ENCODE peak calls at places on chromosomes 12 and 14, in six cellular contexts. U is H9, L is neuronal stem cell, X is H1, R is IMR-90, B is mesendoderm. M is an unnamed sample.

GRCh38 chr12:1634590-1635191 is 5.7 kb downstream of the WNT5B start:
- DNase-seq in U (peak; percentile 89), R (peak; percentile 69), L (no peak), X (peak; percentile 88), B (peak; percentile 88), M (peak; percentile 65)

GRCh38 chr14:72815459-72815858 is 78.4 kb downstream of the DPF3 start:
- DNase-seq in R (no peak), X (no peak), L (no peak), B (no peak), U (no peak), M (no peak)

GRCh38 chr14:64465856-64466554 is 706 bp downstream of the AKAP5 start:
- DNase-seq in B (peak; percentile 92), R (peak; percentile 61), U (peak; percentile 60), X (no peak), L (peak; percentile 56), M (peak; percentile 77)

GRCh38 chr12:45291518-45291917 is 75.6 kb downstream of the ANO6 start:
- DNase-seq in X (no peak), B (no peak), U (no peak), L (no peak), R (no peak), M (no peak)

GRCh38 chr12:115506822-115507629 is 770.5 kb downstream of the MED13L start:
- DNase-seq in L (no peak), B (peak; percentile 61), U (peak; percentile 68), X (no peak), R (no peak), M (no peak)

GRCh38 chr12:106767954-106768501 is 6.5 kb upstream of the RIC8B start:
- DNase-seq in U (peak; percentile 67), L (peak; percentile 65), X (no peak), B (peak; percentile 75), R (no peak), M (no peak)

GRCh38 chr14:55698051-55698450 is 118.0 kb downstream of the KTN1 start:
- DNase-seq in X (no peak), L (no peak), R (no peak), U (no peak), B (no peak), M (no peak)

GRCh38 chr12:1794440-1795090 is 25.8 kb upstream of the LRTM2 start:
- DNase-seq in U (peak; percentile 28), L (no peak), R (no peak), B (peak; percentile 80), X (peak; percentile 39), M (no peak)

GRCh38 chr12:12546314-12546772 is 16.3 kb downstream of the DUSP16 start:
- DNase-seq in L (no peak), B (no peak), U (no peak), R (peak; percentile 51), X (no peak), M (peak; percentile 25)

GRCh38 chr14:61080591-61081010 is 99.6 kb downstream of the SLC38A6 start:
- DNase-seq in B (peak; percentile 8), X (no peak), L (no peak), R (peak; percentile 83), U (peak; percentile 39), M (no peak)

GRCh38 chr12:78470354-78471195 is 394.0 kb upstream of the SYT1 start:
- DNase-seq in X (no peak), B (peak; percentile 68), L (peak; percentile 24), R (peak; percentile 60), U (peak; percentile 49), M (peak; percentile 45)

GRCh38 chr12:106910202-106910601 is 45.5 kb upstream of the TMEM263 start:
- DNase-seq in L (no peak), U (no peak), R (no peak), X (no peak), B (no peak), M (no peak)

GRCh38 chr14:102910442-102910841 is 12.0 kb upstream of the AMN start:
- DNase-seq in U (no peak), X (no peak), L (no peak), R (no peak), B (no peak), M (no peak)

GRCh38 chr14:39673141-39674133 is 241.2 kb upstream of the FBXO33 start:
- DNase-seq in X (no peak), R (no peak), L (no peak), U (no peak), B (peak; percentile 49), M (peak; percentile 28)

GRCh38 chr12:29681996-29682534 is 101.7 kb downstream of the TMTC1 start:
- DNase-seq in B (no peak), L (no peak), R (peak; percentile 21), U (no peak), X (no peak), M (no peak)

GRCh38 chr12:74393265-74393664 is 144.4 kb upstream of the ATXN7L3B start:
- DNase-seq in X (no peak), R (no peak), B (no peak), U (no peak), L (no peak), M (no peak)

GRCh38 chr14:71319646-71320045 is 412.4 kb downstream of the PCNX1 start:
- DNase-seq in R (peak; percentile 36), U (no peak), B (peak; percentile 53), X (no peak), L (no peak), M (no peak)

GRCh38 chr12:75489613-75490210 is 9.2 kb downstream of the GLIPR1 start:
- DNase-seq in U (no peak), B (no peak), R (peak; percentile 63), X (no peak), L (no peak), M (no peak)

GRCh38 chr12:77569876-77570275 is 260.8 kb upstream of the NAV3 start:
- DNase-seq in B (no peak), L (no peak), R (no peak), U (no peak), X (no peak), M (no peak)

DNA sequence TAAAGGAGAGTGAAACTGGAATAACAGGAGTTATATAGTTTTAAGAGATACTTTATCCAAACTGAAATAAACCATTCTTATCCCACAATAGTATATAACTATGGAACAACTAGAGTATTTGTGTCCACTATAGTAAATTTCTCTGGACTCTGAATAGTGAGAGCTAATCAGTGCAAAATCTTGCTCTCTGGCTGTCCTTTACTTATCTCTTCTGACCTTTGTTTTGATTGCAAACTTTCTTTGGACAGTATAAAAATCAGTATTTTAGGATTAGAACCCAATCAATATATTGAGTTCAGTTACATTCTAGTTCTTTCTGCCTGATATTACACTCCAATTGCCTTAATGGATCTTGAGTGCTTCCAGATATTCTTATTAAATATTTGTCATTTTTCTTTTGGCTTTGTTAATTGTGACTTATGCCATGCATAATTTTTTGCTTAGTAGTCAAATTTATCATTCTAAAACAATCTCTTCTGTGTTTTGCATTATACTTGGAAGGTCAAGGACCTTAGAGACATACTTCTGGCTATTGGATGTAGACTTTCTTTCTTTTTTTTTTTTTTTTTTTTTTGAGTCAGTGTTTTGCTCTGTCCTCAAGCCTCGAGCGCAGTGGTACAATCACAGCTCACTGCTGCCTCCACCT is 89.9 kb upstream of the AMN1 start:
- DNase-seq in B (no peak), L (no peak), U (no peak), X (no peak), R (no peak), M (no peak)
- H2BK15ac ChIP-seq in B (no peak overlapping the region), L (no peak overlapping the region), U (no peak overlapping the region), X (no peak overlapping the region), R (no peak overlapping the region), M (no peak overlapping the region)

DNA sequence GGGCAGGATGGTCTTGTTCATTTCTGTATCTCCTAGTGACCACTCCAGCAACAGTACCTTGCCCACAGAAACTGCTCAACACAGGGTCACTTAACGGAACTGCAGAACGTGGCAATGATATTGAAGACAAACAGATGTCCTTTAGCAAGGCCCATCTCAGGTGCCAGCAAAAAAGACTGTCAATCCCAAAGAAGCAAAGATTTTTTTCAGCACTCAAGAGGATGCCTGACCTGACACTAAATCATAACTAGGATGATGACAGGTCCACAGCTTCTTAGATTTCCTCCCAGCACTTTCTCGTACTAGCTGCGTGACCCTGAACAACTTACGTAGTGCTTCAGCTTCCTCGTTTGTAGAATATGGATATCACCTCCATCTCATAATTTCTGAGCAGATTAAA is 39.4 kb downstream of the ATP2B1 start:
- DNase-seq in B (no peak), L (no peak), R (no peak), X (no peak), U (no peak), M (no peak)
- H3K4ac ChIP-seq in B (no peak overlapping the region), L (no peak overlapping the region), R (no peak overlapping the region), X (no peak overlapping the region), U (no peak overlapping the region), M (no peak overlapping the region)

GRCh38 chr14:34502826-34503225 is 36.7 kb downstream of the EAPP start:
- DNase-seq in U (no peak), L (no peak), B (no peak), X (no peak), R (peak; percentile 49), M (no peak)
- H2BK15ac ChIP-seq in U (no peak overlapping the region), L (no peak overlapping the region), B (no peak overlapping the region), X (no peak overlapping the region), R (peak overlapping the region; percentile 78), M (no peak overlapping the region)

DNA sequence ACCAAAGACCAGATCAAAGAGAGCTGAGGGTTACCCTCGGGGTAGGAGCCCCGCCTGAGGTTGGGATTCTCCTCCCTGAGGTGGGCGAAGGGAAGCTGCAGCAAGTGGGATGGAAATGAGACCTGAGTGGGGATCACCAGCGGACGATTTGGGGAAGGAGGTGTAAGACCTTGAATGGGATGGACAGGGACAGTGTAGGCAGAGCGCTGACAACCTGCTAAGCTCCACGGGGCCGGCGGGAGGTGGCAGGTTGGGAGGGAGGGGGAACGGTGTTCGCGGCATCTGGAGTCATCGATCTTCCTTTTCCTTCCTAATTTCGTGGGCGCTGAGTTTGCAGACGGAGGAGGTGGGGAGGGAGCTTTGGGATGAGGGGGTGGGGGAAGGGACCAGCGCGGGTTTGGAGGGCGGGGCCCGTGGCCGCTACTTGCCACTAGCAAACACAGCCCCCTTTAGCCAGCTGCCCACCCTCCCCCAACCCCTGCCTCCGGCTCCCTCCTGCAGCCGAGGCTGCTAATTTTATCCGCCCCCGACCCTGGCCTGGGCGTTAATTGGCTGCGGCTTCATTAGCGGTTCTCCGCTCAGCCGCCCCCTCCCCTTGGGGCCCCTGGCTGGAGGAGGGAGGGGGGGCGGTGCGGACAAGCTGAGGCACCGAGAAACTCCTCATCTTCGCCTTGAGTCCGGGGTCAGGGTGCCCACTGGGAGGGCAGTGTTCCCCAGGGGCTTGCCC is 2.8 kb upstream of the SHMT2 start:
- DNase-seq in X (peak; percentile 75), R (no peak), U (peak; percentile 86), L (no peak), B (peak; percentile 56), M (no peak)
- H3K4ac ChIP-seq in X (peak overlapping the region; percentile 73), R (no peak overlapping the region), U (no peak overlapping the region), L (no peak overlapping the region), B (no peak overlapping the region), M (no peak overlapping the region)